ENCODE peak calls at places on chromosomes 13 and 19, in ten cellular contexts. V, W, Q, I, P, D, B, Z, C and J are unnamed samples. For H3K27me3, the result is how much of the 10 kb centered on the place peaks cover.

GRCh38 chr19:58009666-58010301 is 7.2 kb upstream of the ZNF606 start:
- DNase-seq in V (peak), W (peak), Q (peak), I (peak), P (peak), D (peak), B (no peak), Z (peak), C (peak), J (peak)

GRCh38 chr19:11383706-11384048 is 437 bp downstream of the EPOR start:
- DNase-seq in V (no peak), W (no peak), Q (peak), I (no peak), P (no peak), D (no peak), B (no peak), Z (peak), C (no peak), J (no peak)

GRCh38 chr19:8517551-8518442 is 3.8 kb upstream of the ZNF414 start:
- DNase-seq in V (no peak), W (no peak), Q (no peak), I (peak), P (no peak), D (no peak), B (no peak), Z (no peak), C (peak), J (peak)

GRCh38 chr13:39603424-39603947 is 493 bp upstream of the LHFPL6 start:
- DNase-seq in V (no peak), W (peak), Q (peak), I (no peak), P (peak), D (no peak), B (no peak), Z (peak), C (no peak), J (no peak)

GRCh38 chr13:82597737-82598136 is 1284.5 kb downstream of the SLITRK1 start:
- DNase-seq in V (no peak), W (no peak), Q (peak), I (no peak), P (no peak), D (no peak), B (no peak), Z (no peak), C (no peak), J (no peak)

GRCh38 chr13:43132228-43132627 is 108.8 kb downstream of the DNAJC15 start:
- DNase-seq in V (no peak), W (peak), Q (peak), I (no peak), P (peak), D (no peak), B (no peak), Z (peak), C (no peak), J (no peak)

GRCh38 chr13:93079294-93079693 is 147.3 kb upstream of the GPC6 start:
- DNase-seq in V (no peak), W (peak), Q (no peak), I (no peak), P (peak), D (no peak), B (no peak), Z (no peak), C (no peak), J (no peak)

GRCh38 chr19:46111376-46111775 is 13.1 kb downstream of the IGFL3 start:
- DNase-seq in V (no peak), W (no peak), Q (no peak), I (no peak), P (no peak), D (no peak), B (no peak), Z (no peak), C (no peak), J (no peak)

GRCh38 chr13:26999499-26999898 is 172.1 kb downstream of the USP12 start:
- DNase-seq in V (no peak), W (no peak), Q (no peak), I (peak), P (no peak), D (no peak), B (no peak), Z (no peak), C (no peak), J (no peak)

GRCh38 chr19:8466018-8466417 is 21.2 kb downstream of the HNRNPM start:
- DNase-seq in V (no peak), W (peak), Q (no peak), I (no peak), P (peak), D (no peak), B (no peak), Z (no peak), C (no peak), J (no peak)

GRCh38 chr13:33745370-33746324 is 72.3 kb upstream of the RFC3 start:
- DNase-seq in V (no peak), W (no peak), Q (no peak), I (no peak), P (no peak), D (no peak), B (no peak), Z (peak), C (no peak), J (no peak)

GRCh38 chr13:45258339-45258685 is 57.5 kb upstream of the KCTD4 start:
- DNase-seq in V (no peak), W (no peak), Q (no peak), I (no peak), P (no peak), D (no peak), B (no peak), Z (no peak), C (no peak), J (no peak)
- H3K27ac ChIP-seq in V (peak), W (no peak), Q (no peak), I (no peak), P (peak), D (no peak), B (no peak), Z (no peak), C (no peak), J (no peak)

DNA sequence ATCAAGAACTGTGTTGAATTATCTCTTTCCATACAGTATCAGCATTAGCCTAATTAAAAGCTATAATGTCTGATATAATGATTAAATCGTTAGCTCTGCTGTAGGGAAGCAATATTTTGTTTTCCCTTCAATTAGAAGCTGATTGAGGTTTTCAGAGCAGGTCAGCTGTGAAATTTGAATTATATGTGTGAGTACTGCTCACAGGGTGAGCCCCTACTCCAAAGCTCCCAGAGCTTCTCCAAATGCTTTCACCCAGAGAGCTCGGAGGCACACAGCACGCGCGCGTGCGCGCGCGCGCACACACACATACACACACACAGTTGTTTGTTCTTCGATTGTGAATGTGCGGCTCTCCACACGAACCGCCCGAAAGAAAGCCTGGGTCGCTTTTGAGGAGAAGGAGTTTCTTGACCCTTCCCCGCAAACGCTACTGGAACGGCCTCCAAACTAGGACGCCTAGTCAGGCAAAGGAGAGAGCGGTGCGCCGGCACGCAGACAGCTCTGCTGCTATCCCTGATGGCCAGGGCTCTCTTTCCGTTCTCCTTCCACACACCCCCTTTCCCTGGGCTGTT is 4.8 kb upstream of the SOX1 start:
- DNase-seq in V (no peak), W (no peak), Q (peak), I (no peak), P (no peak), D (no peak), B (no peak), Z (no peak), C (no peak), J (no peak)
- H3K27me3 ChIP-seq in V (half or more), W (under half), Q (half or more), I (under half), P (half or more), D (under half), B (half or more), Z (under half), C (under half), J (under half)

GRCh38 chr13:57045816-57046691 is 94.7 kb upstream of the PRR20A start:
- DNase-seq in V (no peak), W (no peak), Q (peak), I (no peak), P (no peak), D (no peak), B (no peak), Z (no peak), C (no peak), J (no peak)
- H3K4me3 ChIP-seq in V (no peak), W (no peak), Q (no peak), I (no peak), P (no peak), D (no peak), B (no peak), Z (no peak), C (no peak), J (no peak)

GRCh38 chr19:19606021-19606420 is 12.5 kb downstream of the PBX4 start:
- DNase-seq in V (no peak), W (peak), Q (no peak), I (no peak), P (peak), D (no peak), B (no peak), Z (no peak), C (peak), J (peak)
- H3K27ac ChIP-seq in V (no peak), W (no peak), Q (no peak), I (peak), P (no peak), D (no peak), B (peak), Z (no peak), C (peak), J (peak)

GRCh38 chr19:33890569-33890968 is 93.9 kb downstream of the KCTD15 start:
- DNase-seq in V (no peak), W (no peak), Q (no peak), I (no peak), P (no peak), D (no peak), B (no peak), Z (no peak), C (no peak), J (no peak)

GRCh38 chr19:33883869-33884519 is 87.3 kb downstream of the KCTD15 start:
- DNase-seq in V (no peak), W (no peak), Q (peak), I (peak), P (no peak), D (peak), B (no peak), Z (peak), C (no peak), J (no peak)

GRCh38 chr19:33891773-33892172 is 95.1 kb downstream of the KCTD15 start:
- DNase-seq in V (no peak), W (no peak), Q (no peak), I (no peak), P (no peak), D (no peak), B (no peak), Z (no peak), C (no peak), J (no peak)

GRCh38 chr19:33888665-33889064 is 92.0 kb downstream of the KCTD15 start:
- DNase-seq in V (no peak), W (no peak), Q (no peak), I (no peak), P (no peak), D (no peak), B (no peak), Z (no peak), C (no peak), J (no peak)

GRCh38 chr19:33887891-33888290 is 91.2 kb downstream of the KCTD15 start:
- DNase-seq in V (no peak), W (no peak), Q (no peak), I (no peak), P (no peak), D (no peak), B (no peak), Z (peak), C (no peak), J (no peak)
- H3K27me3 ChIP-seq in V (under half), W (under half), Q (under half), I (under half), P (under half), D (under half), B (under half), Z (under half), C (under half), J (under half)

GRCh38 chr13:48862572-48862971 is 113.1 kb upstream of the FNDC3A start:
- DNase-seq in V (no peak), W (no peak), Q (no peak), I (no peak), P (peak), D (no peak), B (no peak), Z (no peak), C (no peak), J (no peak)
- H3K4me3 ChIP-seq in V (no peak), W (no peak), Q (no peak), I (no peak), P (no peak), D (no peak), B (no peak), Z (no peak), C (no peak), J (no peak)

GRCh38 chr13:45415112-45415511 is 3.1 kb downstream of the SLC25A30 start:
- DNase-seq in V (no peak), W (no peak), Q (no peak), I (no peak), P (no peak), D (no peak), B (no peak), Z (no peak), C (no peak), J (no peak)
- H3K27ac ChIP-seq in V (peak), W (peak), Q (no peak), I (peak), P (no peak), D (peak), B (peak), Z (peak), C (no peak), J (no peak)

DNA sequence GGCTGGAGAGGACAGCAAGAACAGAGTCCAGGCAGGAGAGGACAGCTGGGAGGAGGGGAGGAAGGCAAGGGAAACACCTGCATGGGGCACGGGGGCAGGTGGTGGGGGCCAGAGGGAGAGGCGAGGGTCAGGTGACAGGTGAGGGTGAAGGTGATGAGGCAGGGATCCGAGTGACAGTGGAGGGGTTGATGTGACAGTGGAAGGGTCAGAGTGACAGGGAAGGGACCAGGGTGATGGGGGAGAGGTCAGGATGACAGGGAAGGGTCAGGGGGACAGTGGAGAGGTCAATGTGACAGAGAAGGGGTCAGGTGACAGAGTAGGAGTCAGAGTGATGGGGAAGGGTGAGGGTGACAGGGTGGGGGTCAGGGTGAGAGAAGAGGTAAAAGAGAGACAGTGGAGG is 29.1 kb downstream of the C19orf81 start:
- DNase-seq in V (no peak), W (no peak), Q (no peak), I (no peak), P (no peak), D (no peak), B (no peak), Z (no peak), C (no peak), J (no peak)
- H3K27me3 ChIP-seq in V (under half), W (under half), Q (under half), I (under half), P (under half), D (under half), B (half or more), Z (under half), C (under half), J (under half)

GRCh38 chr13:112970552-112971287 is 1.7 kb downstream of the MCF2L start:
- DNase-seq in V (peak), W (no peak), Q (no peak), I (peak), P (no peak), D (no peak), B (no peak), Z (no peak), C (no peak), J (no peak)
- H3K4me3 ChIP-seq in V (no peak), W (no peak), Q (no peak), I (no peak), P (no peak), D (peak), B (no peak), Z (no peak), C (no peak), J (peak)